ENCODE peak calls at places on chromosomes 5 and 9, in four cellular contexts. X is transverse colon, O is GM12891, U is stomach. N is an unnamed sample.

GRCh38 chr5:147752033-147752432 is 30.5 kb downstream of the JAKMIP2 start:
- DNase-seq in X (no peak), O (no peak), U (no peak), N (no peak)

GRCh38 chr5:143536364-143536763 is 132.9 kb upstream of the NR3C1 start:
- DNase-seq in X (no peak), O (no peak), U (no peak), N (no peak)

GRCh38 chr9:17777465-17777864 is 198.6 kb downstream of the SH3GL2 start:
- DNase-seq in X (no peak), O (no peak), U (no peak), N (no peak)

GRCh38 chr9:89473762-89474469 is 24.0 kb downstream of the SEMA4D start:
- DNase-seq in X (no peak), O (no peak), U (no peak), N (no peak)

GRCh38 chr5:137440800-137441199 is 58.3 kb downstream of the SPOCK1 start:
- DNase-seq in X (no peak), O (no peak), U (no peak), N (no peak)

GRCh38 chr5:92703991-92704390 is 877.0 kb downstream of the NR2F1-AS1 start:
- DNase-seq in X (no peak), O (no peak), U (no peak), N (no peak)

GRCh38 chr5:174610968-174611367 is 113.4 kb upstream of the MSX2 start:
- DNase-seq in X (peak), O (no peak), U (peak), N (no peak)

GRCh38 chr9:125085703-125086477 is 57.4 kb downstream of the SCAI start:
- DNase-seq in X (no peak), O (no peak), U (no peak), N (no peak)

GRCh38 chr9:13975628-13976250 is 338.2 kb downstream of the NFIB start:
- DNase-seq in X (no peak), O (no peak), U (no peak), N (no peak)

GRCh38 chr9:123348317-123348992 is 7.5 kb upstream of the CRB2 start:
- DNase-seq in X (no peak), O (no peak), U (no peak), N (no peak)

GRCh38 chr9:93028448-93029006 is 30.0 kb upstream of the SUSD3 start:
- DNase-seq in X (peak), O (no peak), U (no peak), N (no peak)

GRCh38 chr9:18427691-18428090 is 46.3 kb upstream of the ADAMTSL1 start:
- DNase-seq in X (no peak), O (no peak), U (no peak), N (no peak)

GRCh38 chr9:123246534-123246933 is 21.9 kb downstream of the STRBP start:
- DNase-seq in X (no peak), O (no peak), U (no peak), N (peak)

GRCh38 chr9:93829271-93830223 is 125.6 kb downstream of the BARX1 start:
- DNase-seq in X (no peak), O (no peak), U (no peak), N (no peak)

GRCh38 chr9:127264462-127265040 is at the start of gene GARNL3:
- DNase-seq in X (no peak), O (no peak), U (no peak), N (no peak)

GRCh38 chr9:136740491-136740890 is 2.2 kb downstream of the LCN10 start:
- DNase-seq in X (no peak), O (no peak), U (no peak), N (no peak)

GRCh38 chr9:126796758-126797157 is 8.1 kb upstream of the ZBTB43 start:
- DNase-seq in X (no peak), O (no peak), U (no peak), N (no peak)

GRCh38 chr9:105047652-105048031 is 119.7 kb upstream of the ABCA1 start:
- DNase-seq in X (no peak), O (no peak), U (no peak), N (no peak)

DNA sequence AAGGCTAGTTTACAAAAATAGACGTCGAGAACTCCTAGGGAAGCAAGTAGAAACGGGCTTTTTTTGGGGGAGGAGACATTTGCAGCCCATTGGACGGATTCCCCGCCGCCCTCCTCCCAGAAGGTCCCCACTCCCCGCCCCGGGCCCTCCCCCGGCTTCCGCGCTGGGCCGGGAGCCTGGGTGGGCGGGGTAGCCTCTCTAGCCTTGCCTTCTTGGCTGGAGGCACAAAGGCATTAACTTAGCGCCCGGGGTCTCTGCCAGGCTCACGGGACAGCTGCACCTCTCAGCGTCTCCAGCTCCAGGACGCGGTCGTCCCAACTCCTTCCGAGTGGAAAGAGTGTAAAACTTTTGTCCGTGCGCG is at the start of gene DMRTA1:
- DNase-seq in X (peak), O (no peak), U (peak), N (no peak)
- TF ChIP-seq POLR2A in X (peak), O (no peak), U (no peak), N (no peak)

DNA sequence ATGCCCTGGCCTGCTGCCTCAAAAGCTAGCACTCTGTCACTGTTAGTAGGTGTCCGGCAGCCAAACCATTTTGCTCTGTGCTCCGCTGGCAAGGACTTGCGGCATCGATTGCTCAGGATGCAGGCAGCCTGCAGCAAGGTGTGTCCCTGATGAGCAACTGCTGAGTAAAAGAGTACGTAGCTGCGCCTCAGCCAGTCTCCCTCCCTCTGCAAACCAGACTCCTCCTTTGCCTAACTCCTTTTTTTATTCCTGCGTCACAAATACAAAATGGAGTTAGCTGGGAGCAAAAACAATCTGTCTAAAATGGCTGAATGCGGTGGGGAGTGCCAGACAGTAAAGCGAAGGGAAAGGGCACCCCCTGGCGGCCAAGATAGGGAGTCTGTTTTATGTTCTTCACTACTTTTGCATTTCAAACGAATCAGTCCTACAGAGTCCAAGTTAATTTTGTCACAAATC is 61.1 kb downstream of the DIAPH1 start:
- DNase-seq in X (peak), O (no peak), U (peak), N (peak)
- TF ChIP-seq POLR2A in X (no peak), O (no peak), U (no peak), N (no peak)

GRCh38 chr5:177459819-177460628 is 13.4 kb downstream of the DBN1 start:
- DNase-seq in X (no peak), O (no peak), U (no peak), N (no peak)
- TF ChIP-seq POLR2A in X (no peak), O (no peak), U (no peak), N (no peak)

DNA sequence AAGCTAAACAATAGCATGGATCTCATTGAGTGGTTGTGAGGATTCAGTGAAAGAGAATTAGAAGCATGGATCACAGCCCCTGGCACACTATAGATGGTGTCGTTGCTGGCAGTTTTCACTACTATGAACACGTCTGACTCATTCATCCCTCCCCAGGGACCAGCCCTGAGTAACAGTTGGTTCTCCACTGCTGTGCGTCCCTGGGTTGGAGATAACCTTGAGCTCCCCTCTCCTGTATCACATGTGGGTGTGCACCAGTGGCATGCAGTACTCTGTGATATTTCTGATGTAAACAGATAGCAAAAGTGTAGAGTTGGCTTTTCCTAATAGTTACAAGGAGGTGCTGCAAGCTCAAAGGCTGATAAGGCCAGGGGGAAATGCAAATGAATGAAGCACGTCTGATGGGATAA is 8.8 kb upstream of the LCP2 start:
- DNase-seq in X (no peak), O (no peak), U (peak), N (peak)
- TF ChIP-seq POLR2A in X (no peak), O (peak), U (no peak), N (peak)

GRCh38 chr5:176388341-176389113 is at the start of the genes HIGD2A and NOP16:
- DNase-seq in X (peak), O (peak), U (peak), N (peak)
- TF ChIP-seq POLR2A in X (no peak), O (peak), U (no peak), N (peak)

GRCh38 chr9:95507456-95508241 is 9.1 kb downstream of the PTCH1 start:
- DNase-seq in X (peak), O (no peak), U (peak), N (peak)
- TF ChIP-seq POLR2A in X (peak), O (no peak), U (peak), N (no peak)

GRCh38 chr9:7739595-7739994 is 60.0 kb downstream of the DMAC1 start:
- DNase-seq in X (no peak), O (no peak), U (no peak), N (no peak)
- TF ChIP-seq POLR2A in X (no peak), O (no peak), U (no peak), N (no peak)

GRCh38 chr5:169607882-169608281 is 24.3 kb downstream of the SPDL1 start:
- DNase-seq in X (no peak), O (no peak), U (no peak), N (no peak)

GRCh38 chr5:169610606-169611005 is 26.5 kb upstream of the DOCK2 start:
- DNase-seq in X (no peak), O (no peak), U (no peak), N (no peak)

GRCh38 chr5:169606279-169606678 is 22.7 kb downstream of the SPDL1 start:
- DNase-seq in X (no peak), O (no peak), U (no peak), N (no peak)

GRCh38 chr5:169609716-169610115 is 26.1 kb downstream of the SPDL1 start:
- DNase-seq in X (no peak), O (no peak), U (no peak), N (no peak)
- TF ChIP-seq POLR2A in X (no peak), O (no peak), U (no peak), N (no peak)

N was measured in erythroblast.